ENCODE peak calls at places on chromosomes 4 and X, in nine cellular contexts. N is stromal cell of bone marrow; L is A172; S is activated CD8-positive, alpha-beta T cell treated with anti-CD3 and anti-CD28 coated beads, Interleukin-2, amount 10 ng/mL, durations not matched to agents 7 days and 5 days; M is left cardiac atrium; J is posterior vena cava; Y is activated CD8-positive, alpha-beta memory T cell treated with anti-CD3 and anti-CD28 coated beads for 48 hours; R is MV-4-11; U is GF-D8. T is an unnamed sample.

GRCh38 chr4:94214703-94215360 is 7.2 kb downstream of the SMARCAD1 start:
- DNase-seq in Y (no peak), S (no peak), R (no peak), L (no peak), J (no peak), N (no peak), U (no peak), M (no peak), T (no peak)

GRCh38 chr4:88610771-88611170 is 18.5 kb downstream of the HERC3 start:
- DNase-seq in R (no peak), S (no peak), J (peak; percentile 86), L (no peak), Y (no peak), N (no peak), U (no peak), M (peak; percentile 54), T (peak; percentile 63)

GRCh38 chrX:107673401-107673800 is 45.1 kb downstream of the PRPS1 start:
- DNase-seq in J (no peak), N (no peak), Y (no peak), R (no peak), M (no peak), L (no peak), S (no peak), U (no peak), T (no peak)

GRCh38 chr4:152643153-152644035 is 36.4 kb downstream of the TMEM154 start:
- DNase-seq in M (no peak), Y (no peak), N (no peak), L (no peak), S (peak; percentile 24), R (peak; percentile 93), U (peak; percentile 94), J (no peak), T (peak; percentile 18)

GRCh38 chrX:53476371-53476770 is 42.2 kb upstream of the HSD17B10 start:
- DNase-seq in J (no peak), R (no peak), M (no peak), N (no peak), Y (no peak), S (no peak), L (no peak), U (no peak), T (no peak)

GRCh38 chr4:142777045-142777743 is 68.9 kb downstream of the INPP4B start:
- DNase-seq in U (no peak), R (no peak), M (no peak), N (no peak), L (no peak), Y (no peak), J (no peak), S (no peak), T (no peak)

GRCh38 chr4:113169368-113169767 is 119.9 kb downstream of the ANK2 start:
- DNase-seq in J (no peak), N (no peak), L (peak; percentile 22), U (no peak), Y (no peak), S (no peak), R (no peak), M (no peak), T (no peak)

GRCh38 chr4:128315756-128316520 is 28.3 kb upstream of the PGRMC2 start:
- DNase-seq in N (no peak), L (no peak), Y (no peak), S (no peak), M (no peak), J (no peak), R (no peak), U (no peak), T (no peak)

GRCh38 chr4:186669735-186670134 is 53.9 kb downstream of the FAT1 start:
- DNase-seq in M (no peak), L (no peak), N (no peak), Y (no peak), J (no peak), U (no peak), S (no peak), R (no peak), T (no peak)

GRCh38 chrX:10677490-10677889 is 57.1 kb upstream of the MID1 start:
- DNase-seq in S (no peak), R (no peak), L (no peak), U (no peak), N (peak; percentile 25), J (no peak), Y (no peak), M (peak; percentile 51), T (no peak)

GRCh38 chr4:8688041-8688907 is 95.7 kb downstream of the CPZ start:
- DNase-seq in J (peak; percentile 70), Y (no peak), R (no peak), M (no peak), U (no peak), S (no peak), N (no peak), L (no peak), T (no peak)

GRCh38 chrX:11398785-11399184 is 105.6 kb downstream of the AMELX start:
- DNase-seq in U (no peak), J (no peak), Y (no peak), N (no peak), S (no peak), L (no peak), M (no peak), R (no peak), T (no peak)

GRCh38 chr4:6471303-6472007 is 959 bp downstream of the PPP2R2C start:
- DNase-seq in R (no peak), M (no peak), N (no peak), L (peak; percentile 8), J (peak; percentile 48), S (no peak), Y (no peak), U (no peak), T (no peak)

GRCh38 chrX:40298569-40298968 is 200.8 kb upstream of the BCOR start:
- DNase-seq in S (no peak), L (no peak), J (peak; percentile 60), U (no peak), Y (no peak), M (no peak), N (no peak), R (no peak), T (no peak)

GRCh38 chr4:8070751-8071718 is 87.6 kb downstream of the ABLIM2 start:
- DNase-seq in N (no peak), L (no peak), S (no peak), R (no peak), Y (no peak), U (no peak), M (no peak), J (peak; percentile 56), T (no peak)

GRCh38 chr4:186599483-186599882 is 44.1 kb upstream of the MTNR1A start:
- DNase-seq in R (no peak), L (no peak), M (no peak), J (no peak), U (no peak), Y (no peak), N (no peak), S (no peak), T (no peak)

GRCh38 chr4:6282247-6282646 is 12.6 kb downstream of the WFS1 start:
- DNase-seq in Y (no peak), U (no peak), R (no peak), N (no peak), S (no peak), M (no peak), J (no peak), L (no peak), T (no peak)

GRCh38 chr4:109169160-109169559 is 133.3 kb downstream of the COL25A1 start:
- DNase-seq in M (no peak), J (no peak), R (no peak), S (no peak), U (no peak), Y (no peak), N (no peak), L (no peak), T (no peak)

GRCh38 chr4:47213971-47214370 is 182.6 kb downstream of the GABRB1 start:
- DNase-seq in U (no peak), J (no peak), L (peak; percentile 89), M (no peak), R (no peak), N (peak; percentile 85), S (no peak), Y (no peak), T (no peak)

GRCh38 chr4:19156786-19157185 is 1094.9 kb upstream of the SLIT2 start:
- DNase-seq in M (no peak), N (no peak), J (no peak), S (no peak), Y (no peak), U (no peak), L (no peak), R (no peak), T (no peak)

GRCh38 chr4:20639346-20639745 is 60.9 kb upstream of the PACRGL start:
- DNase-seq in Y (no peak), S (no peak), M (no peak), J (no peak), U (no peak), R (no peak), N (no peak), L (no peak), T (no peak)

GRCh38 chr4:82661601-82662000 is 99.8 kb upstream of the TMEM150C start:
- DNase-seq in R (no peak), L (no peak), N (no peak), M (no peak), Y (no peak), J (no peak), U (no peak), S (no peak), T (no peak)

GRCh38 chrX:139924069-139924695 is 8.7 kb downstream of the ATP11C start:
- DNase-seq in N (no peak), R (no peak), U (no peak), M (no peak), L (no peak), S (no peak), J (no peak), Y (no peak), T (no peak)

GRCh38 chrX:20500171-20500865 is 233.6 kb upstream of the RPS6KA3 start:
- DNase-seq in L (no peak), M (no peak), U (no peak), R (no peak), N (no peak), S (peak; percentile 51), J (no peak), Y (no peak), T (no peak)

GRCh38 chr4:55169352-55169959 is 44.1 kb upstream of the KDR start:
- DNase-seq in U (no peak), J (no peak), M (no peak), Y (no peak), R (no peak), N (no peak), L (peak; percentile 66), S (no peak), T (peak; percentile 26)

GRCh38 chr4:125658773-125659172 is 344.0 kb downstream of the FAT4 start:
- DNase-seq in L (no peak), N (no peak), U (no peak), J (no peak), M (no peak), S (no peak), Y (no peak), R (no peak), T (no peak)

GRCh38 chr4:74539043-74539790 is 94.3 kb downstream of the AREG start:
- DNase-seq in S (no peak), L (no peak), U (no peak), Y (no peak), M (no peak), R (no peak), J (no peak), N (no peak), T (no peak)

GRCh38 chr4:101818362-101818761 is 27.8 kb downstream of the BANK1 start:
- DNase-seq in S (no peak), N (no peak), Y (no peak), R (peak; percentile 12), M (no peak), J (no peak), U (no peak), L (peak; percentile 48), T (no peak)

GRCh38 chr4:1080961-1081688 is 32.2 kb downstream of the RNF212 start:
- DNase-seq in Y (no peak), L (peak; percentile 79), S (no peak), R (peak; percentile 42), J (peak; percentile 69), N (no peak), M (no peak), U (no peak), T (no peak)

GRCh38 chr4:102042843-102043802 is 252.6 kb downstream of the BANK1 start:
- DNase-seq in M (no peak), U (no peak), J (no peak), S (no peak), L (peak; percentile 5), Y (no peak), R (no peak), N (no peak), T (no peak)

GRCh38 chr4:176656108-176656507 is 136.6 kb downstream of the VEGFC start:
- DNase-seq in J (no peak), R (no peak), S (no peak), Y (no peak), U (no peak), N (no peak), L (no peak), M (no peak), T (no peak)